ENCODE peak calls at places on chromosomes 5 and 9, in eight cellular contexts. Z is endodermal cell, M is LoVo, Y is AG04450, N is HuH-7.5, K is upper lobe of right lung, P is RPMI7951, A is uterus. F is an unnamed sample.

GRCh38 chr5:78621269-78621871 is 27.2 kb downstream of the LHFPL2 start:
- DNase-seq in Z (no peak), N (no peak), A (no peak), P (no peak), K (no peak), Y (no peak), M (no peak), F (no peak)

GRCh38 chr5:42597318-42597937 is 159.2 kb upstream of the CCDC152 start:
- DNase-seq in K (no peak), M (no peak), Y (no peak), Z (no peak), N (no peak), P (no peak), A (no peak), F (no peak)

GRCh38 chr5:74464512-74465209 is 175.9 kb downstream of the ENC1 start:
- DNase-seq in Z (no peak), M (no peak), N (no peak), Y (no peak), A (no peak), K (no peak), P (no peak), F (no peak)

GRCh38 chr9:4721736-4722135 is 19.3 kb downstream of the AK3 start:
- DNase-seq in N (no peak), Y (no peak), P (no peak), A (no peak), K (no peak), Z (no peak), M (no peak), F (no peak)

GRCh38 chr9:89234636-89235035 is 56.0 kb upstream of the SHC3 start:
- DNase-seq in Y (no peak), Z (peak; percentile 84), K (peak; percentile 80), N (no peak), M (no peak), A (peak; percentile 34), P (peak; percentile 22), F (no peak)

GRCh38 chr5:138245717-138246116 is 28.7 kb downstream of the GFRA3 start:
- DNase-seq in P (no peak), Y (no peak), K (no peak), N (no peak), Z (peak; percentile 78), A (no peak), M (no peak), F (peak; percentile 65)

GRCh38 chr5:169652057-169652456 is 15.0 kb downstream of the DOCK2 start:
- DNase-seq in A (no peak), P (no peak), Y (no peak), N (no peak), M (no peak), K (no peak), Z (no peak), F (no peak)

GRCh38 chr9:132372177-132373095 is 17.6 kb upstream of the SETX start:
- DNase-seq in Y (no peak), K (peak; percentile 69), N (no peak), Z (peak; percentile 35), M (peak; percentile 27), P (peak; percentile 26), A (no peak), F (no peak)

GRCh38 chr5:1122511-1123284 is 10.8 kb upstream of the SLC12A7 start:
- DNase-seq in K (no peak), M (no peak), Y (no peak), Z (no peak), P (no peak), N (no peak), A (no peak), F (no peak)

GRCh38 chr5:56457887-56458451 is 224.8 kb upstream of the ANKRD55 start:
- DNase-seq in P (peak; percentile 88), Y (no peak), K (no peak), Z (no peak), A (no peak), M (no peak), N (no peak), F (no peak)

GRCh38 chr5:55484531-55484930 is 50.2 kb downstream of the PLPP1 start:
- DNase-seq in K (no peak), M (no peak), Y (no peak), Z (peak; percentile 86), P (no peak), A (no peak), N (no peak), F (no peak)

GRCh38 chr9:130689937-130690700 is 3.5 kb upstream of the EXOSC2 start:
- DNase-seq in N (peak; percentile 78), Y (peak; percentile 90), Z (peak; percentile 86), M (peak; percentile 95), A (peak; percentile 75), P (peak; percentile 94), K (no peak), F (peak; percentile 97)

GRCh38 chr9:97984188-97985057 is 1.3 kb downstream of the ANP32B start:
- DNase-seq in K (peak; percentile 93), M (peak; percentile 58), P (peak; percentile 79), N (peak; percentile 80), Z (peak; percentile 77), A (peak; percentile 84), Y (peak; percentile 36), F (peak; percentile 26)

GRCh38 chr9:98994226-98995058 is 50.7 kb downstream of the COL15A1 start:
- DNase-seq in Z (peak; percentile 7), Y (no peak), M (no peak), K (no peak), N (no peak), P (peak; percentile 48), A (no peak), F (no peak)

GRCh38 chr5:65955746-65956145 is 29.4 kb downstream of the ERBIN start:
- DNase-seq in Z (no peak), P (no peak), Y (no peak), N (no peak), A (no peak), K (no peak), M (no peak), F (no peak)

GRCh38 chr5:68261174-68262021 is 45.8 kb downstream of the PIK3R1 start:
- DNase-seq in N (no peak), Z (no peak), M (no peak), A (no peak), Y (no peak), K (no peak), P (peak; percentile 37), F (no peak)

F was measured in HepG2.